ENCODE peak calls at places on chromosomes 16 and 17, in five cellular contexts. S is NCI-H1694, E is stomach, Q is ELR, D is left colon. C is an unnamed sample.

GRCh38 chr16:81251871-81252270 is 13.4 kb downstream of the BCO1 start:
- DNase-seq in S (no peak), E (no peak), Q (peak), D (no peak), C (no peak)

GRCh38 chr17:2213291-2213960 is 90.2 kb downstream of the SMG6 start:
- DNase-seq in S (no peak), E (no peak), Q (peak), D (no peak), C (no peak)

GRCh38 chr17:77214743-77215142 is 74.0 kb downstream of the SEC14L1 start:
- DNase-seq in S (no peak), E (peak), Q (peak), D (peak), C (peak)

GRCh38 chr16:85286970-85287814 is 174.9 kb upstream of the CIBAR2 start:
- DNase-seq in S (peak), E (no peak), Q (peak), D (no peak), C (peak)

GRCh38 chr16:87342504-87342903 is 25.3 kb upstream of the C16orf95 start:
- DNase-seq in S (no peak), E (no peak), Q (no peak), D (no peak), C (no peak)

GRCh38 chr17:29571883-29572681 is 3.6 kb downstream of the TP53I13 start:
- DNase-seq in S (no peak), E (peak), Q (no peak), D (no peak), C (no peak)

GRCh38 chr16:84303023-84303422 is 8.3 kb downstream of the WFDC1 start:
- DNase-seq in S (no peak), E (no peak), Q (no peak), D (peak), C (peak)

GRCh38 chr16:81590714-81591537 is 146.3 kb downstream of the CMIP start:
- DNase-seq in S (no peak), E (no peak), Q (no peak), D (no peak), C (no peak)

GRCh38 chr16:81127051-81127450 is 30.9 kb upstream of the GCSH start:
- DNase-seq in S (no peak), E (no peak), Q (peak), D (no peak), C (no peak)

GRCh38 chr17:8941980-8942617 is 23.4 kb downstream of the PIK3R5 start:
- DNase-seq in S (no peak), E (no peak), Q (no peak), D (no peak), C (no peak)

GRCh38 chr16:51971184-51971583 is 575.8 kb downstream of the TOX3 start:
- DNase-seq in S (peak), E (peak), Q (peak), D (no peak), C (no peak)

GRCh38 chr17:59347975-59348391 is 16.5 kb downstream of the YPEL2 start:
- DNase-seq in S (no peak), E (no peak), Q (no peak), D (no peak), C (no peak)

GRCh38 chr17:77439382-77440013 is 298.7 kb downstream of the SEC14L1 start:
- DNase-seq in S (peak), E (no peak), Q (no peak), D (no peak), C (no peak)

GRCh38 chr17:40063915-40064531 is 1.3 kb downstream of the THRA start:
- DNase-seq in S (no peak), E (no peak), Q (no peak), D (peak), C (no peak)

GRCh38 chr17:79922161-79922569 is 82.9 kb upstream of the CBX4 start:
- DNase-seq in S (no peak), E (no peak), Q (no peak), D (peak), C (no peak)

GRCh38 chr17:6024576-6024975 is 45.6 kb upstream of the WSCD1 start:
- DNase-seq in S (no peak), E (no peak), Q (no peak), D (no peak), C (no peak)

GRCh38 chr17:63075969-63076368 is 109.9 kb downstream of the TANC2 start:
- DNase-seq in S (no peak), E (no peak), Q (no peak), D (no peak), C (no peak)

GRCh38 chr16:72664122-72664479 is 383.8 kb downstream of the ZFHX3 start:
- DNase-seq in S (no peak), E (no peak), Q (no peak), D (no peak), C (no peak)

GRCh38 chr17:39617446-39618251 is 9.1 kb upstream of the PPP1R1B start:
- DNase-seq in S (peak), E (peak), Q (peak), D (peak), C (peak)